ENCODE peak calls at places on chromosomes 7 and 10, in six cellular contexts. One of them, this sample, is unnamed.

GRCh38 chr7:36278767-36279171 is 110.9 kb upstream of the ANLN start:
- DNase-seq in B cell: no peak
- DNase-seq in CD4-positive, CD25-positive, alpha-beta regulatory T cell: no peak
- DNase-seq in T-helper 17 cell: no peak
- DNase-seq in prostate gland: peak; percentile 52
- DNase-seq in activated T-helper 2 cell treated with anti-CD3 and anti-CD28 coated beads, Interferon-gamma antibody, Interleukin-2, Interleukin-4, amounts not matched to agents 10 μg/mL and 5 μg/mL and 100 μg/mL, durations not matched to agents 14 hours and 24 hours and 36 hours: no peak
- DNase-seq in this sample: no peak

GRCh38 chr7:128886391-128887168 is 23.9 kb downstream of the ATP6V1F start:
- DNase-seq in prostate gland: no peak
- DNase-seq in B cell: no peak
- DNase-seq in activated T-helper 2 cell treated with anti-CD3 and anti-CD28 coated beads, Interferon-gamma antibody, Interleukin-2, Interleukin-4, amounts not matched to agents 10 μg/mL and 5 μg/mL and 100 μg/mL, durations not matched to agents 14 hours and 24 hours and 36 hours: no peak
- DNase-seq in CD4-positive, CD25-positive, alpha-beta regulatory T cell: no peak
- DNase-seq in T-helper 17 cell: no peak
- DNase-seq in this sample: no peak

GRCh38 chr7:44463169-44463808 is 27.2 kb downstream of the NUDCD3 start:
- DNase-seq in CD4-positive, CD25-positive, alpha-beta regulatory T cell: peak; percentile 12
- DNase-seq in prostate gland: no peak
- DNase-seq in T-helper 17 cell: no peak
- DNase-seq in B cell: no peak
- DNase-seq in activated T-helper 2 cell treated with anti-CD3 and anti-CD28 coated beads, Interferon-gamma antibody, Interleukin-2, Interleukin-4, amounts not matched to agents 10 μg/mL and 5 μg/mL and 100 μg/mL, durations not matched to agents 14 hours and 24 hours and 36 hours: no peak
- DNase-seq in this sample: no peak

GRCh38 chr10:47379901-47380300 is 4.2 kb downstream of the ZNF488 start:
- DNase-seq in CD4-positive, CD25-positive, alpha-beta regulatory T cell: no peak
- DNase-seq in T-helper 17 cell: no peak
- DNase-seq in activated T-helper 2 cell treated with anti-CD3 and anti-CD28 coated beads, Interferon-gamma antibody, Interleukin-2, Interleukin-4, amounts not matched to agents 10 μg/mL and 5 μg/mL and 100 μg/mL, durations not matched to agents 14 hours and 24 hours and 36 hours: no peak
- DNase-seq in prostate gland: no peak
- DNase-seq in B cell: no peak
- DNase-seq in this sample: no peak

GRCh38 chr7:39733881-39734571 is 110.7 kb downstream of the RALA start:
- DNase-seq in B cell: peak; percentile 62
- DNase-seq in prostate gland: no peak
- DNase-seq in CD4-positive, CD25-positive, alpha-beta regulatory T cell: no peak
- DNase-seq in activated T-helper 2 cell treated with anti-CD3 and anti-CD28 coated beads, Interferon-gamma antibody, Interleukin-2, Interleukin-4, amounts not matched to agents 10 μg/mL and 5 μg/mL and 100 μg/mL, durations not matched to agents 14 hours and 24 hours and 36 hours: no peak
- DNase-seq in T-helper 17 cell: no peak
- DNase-seq in this sample: peak; percentile 86

GRCh38 chr10:15370741-15371701 is at the start of gene FAM171A1:
- DNase-seq in activated T-helper 2 cell treated with anti-CD3 and anti-CD28 coated beads, Interferon-gamma antibody, Interleukin-2, Interleukin-4, amounts not matched to agents 10 μg/mL and 5 μg/mL and 100 μg/mL, durations not matched to agents 14 hours and 24 hours and 36 hours: peak; percentile 59
- DNase-seq in prostate gland: peak; percentile 59
- DNase-seq in T-helper 17 cell: peak; percentile 70
- DNase-seq in B cell: peak; percentile 54
- DNase-seq in CD4-positive, CD25-positive, alpha-beta regulatory T cell: peak; percentile 48
- DNase-seq in this sample: peak; percentile 28

GRCh38 chr10:86401588-86402282 is 35.1 kb upstream of the GRID1 start:
- DNase-seq in prostate gland: no peak
- DNase-seq in CD4-positive, CD25-positive, alpha-beta regulatory T cell: peak; percentile 20
- DNase-seq in B cell: peak; percentile 38
- DNase-seq in activated T-helper 2 cell treated with anti-CD3 and anti-CD28 coated beads, Interferon-gamma antibody, Interleukin-2, Interleukin-4, amounts not matched to agents 10 μg/mL and 5 μg/mL and 100 μg/mL, durations not matched to agents 14 hours and 24 hours and 36 hours: peak; percentile 24
- DNase-seq in T-helper 17 cell: no peak
- DNase-seq in this sample: no peak

GRCh38 chr10:129771024-129771423 is 193.1 kb downstream of the EBF3 start:
- DNase-seq in activated T-helper 2 cell treated with anti-CD3 and anti-CD28 coated beads, Interferon-gamma antibody, Interleukin-2, Interleukin-4, amounts not matched to agents 10 μg/mL and 5 μg/mL and 100 μg/mL, durations not matched to agents 14 hours and 24 hours and 36 hours: no peak
- DNase-seq in T-helper 17 cell: no peak
- DNase-seq in B cell: no peak
- DNase-seq in prostate gland: no peak
- DNase-seq in CD4-positive, CD25-positive, alpha-beta regulatory T cell: no peak
- DNase-seq in this sample: no peak

GRCh38 chr7:50667789-50668226 is 102.6 kb upstream of the DDC start:
- DNase-seq in activated T-helper 2 cell treated with anti-CD3 and anti-CD28 coated beads, Interferon-gamma antibody, Interleukin-2, Interleukin-4, amounts not matched to agents 10 μg/mL and 5 μg/mL and 100 μg/mL, durations not matched to agents 14 hours and 24 hours and 36 hours: no peak
- DNase-seq in B cell: no peak
- DNase-seq in CD4-positive, CD25-positive, alpha-beta regulatory T cell: no peak
- DNase-seq in prostate gland: no peak
- DNase-seq in T-helper 17 cell: no peak
- DNase-seq in this sample: no peak

GRCh38 chr10:31549936-31550335 is 230.9 kb downstream of the ZEB1 start:
- DNase-seq in T-helper 17 cell: no peak
- DNase-seq in B cell: no peak
- DNase-seq in CD4-positive, CD25-positive, alpha-beta regulatory T cell: no peak
- DNase-seq in activated T-helper 2 cell treated with anti-CD3 and anti-CD28 coated beads, Interferon-gamma antibody, Interleukin-2, Interleukin-4, amounts not matched to agents 10 μg/mL and 5 μg/mL and 100 μg/mL, durations not matched to agents 14 hours and 24 hours and 36 hours: no peak
- DNase-seq in prostate gland: no peak
- DNase-seq in this sample: no peak

GRCh38 chr7:5423272-5423843 is at the start of gene TNRC18:
- DNase-seq in CD4-positive, CD25-positive, alpha-beta regulatory T cell: no peak
- DNase-seq in T-helper 17 cell: no peak
- DNase-seq in activated T-helper 2 cell treated with anti-CD3 and anti-CD28 coated beads, Interferon-gamma antibody, Interleukin-2, Interleukin-4, amounts not matched to agents 10 μg/mL and 5 μg/mL and 100 μg/mL, durations not matched to agents 14 hours and 24 hours and 36 hours: no peak
- DNase-seq in prostate gland: peak; percentile 21
- DNase-seq in B cell: peak; percentile 44
- DNase-seq in this sample: no peak

GRCh38 chr7:2640858-2641257 is 9.1 kb downstream of the TTYH3 start:
- DNase-seq in B cell: no peak
- DNase-seq in T-helper 17 cell: no peak
- DNase-seq in activated T-helper 2 cell treated with anti-CD3 and anti-CD28 coated beads, Interferon-gamma antibody, Interleukin-2, Interleukin-4, amounts not matched to agents 10 μg/mL and 5 μg/mL and 100 μg/mL, durations not matched to agents 14 hours and 24 hours and 36 hours: no peak
- DNase-seq in prostate gland: no peak
- DNase-seq in CD4-positive, CD25-positive, alpha-beta regulatory T cell: no peak
- DNase-seq in this sample: peak; percentile 60

GRCh38 chr10:46301056-46301645 is 14.4 kb downstream of the ANTXRL start:
- DNase-seq in T-helper 17 cell: no peak
- DNase-seq in CD4-positive, CD25-positive, alpha-beta regulatory T cell: no peak
- DNase-seq in activated T-helper 2 cell treated with anti-CD3 and anti-CD28 coated beads, Interferon-gamma antibody, Interleukin-2, Interleukin-4, amounts not matched to agents 10 μg/mL and 5 μg/mL and 100 μg/mL, durations not matched to agents 14 hours and 24 hours and 36 hours: no peak
- DNase-seq in B cell: no peak
- DNase-seq in prostate gland: no peak
- DNase-seq in this sample: no peak

GRCh38 chr7:8035647-8036518 is 67.3 kb downstream of the GLCCI1 start:
- DNase-seq in prostate gland: no peak
- DNase-seq in T-helper 17 cell: no peak
- DNase-seq in activated T-helper 2 cell treated with anti-CD3 and anti-CD28 coated beads, Interferon-gamma antibody, Interleukin-2, Interleukin-4, amounts not matched to agents 10 μg/mL and 5 μg/mL and 100 μg/mL, durations not matched to agents 14 hours and 24 hours and 36 hours: no peak
- DNase-seq in B cell: peak; percentile 37
- DNase-seq in CD4-positive, CD25-positive, alpha-beta regulatory T cell: peak; percentile 43
- DNase-seq in this sample: peak; percentile 8

GRCh38 chr10:98528166-98528784 is 81.5 kb upstream of the HPS1 start:
- DNase-seq in B cell: no peak
- DNase-seq in T-helper 17 cell: no peak
- DNase-seq in CD4-positive, CD25-positive, alpha-beta regulatory T cell: no peak
- DNase-seq in prostate gland: no peak
- DNase-seq in activated T-helper 2 cell treated with anti-CD3 and anti-CD28 coated beads, Interferon-gamma antibody, Interleukin-2, Interleukin-4, amounts not matched to agents 10 μg/mL and 5 μg/mL and 100 μg/mL, durations not matched to agents 14 hours and 24 hours and 36 hours: no peak
- DNase-seq in this sample: peak; percentile 38

GRCh38 chr7:7051221-7051877 is 131.0 kb upstream of the C1GALT1 start:
- DNase-seq in T-helper 17 cell: no peak
- DNase-seq in activated T-helper 2 cell treated with anti-CD3 and anti-CD28 coated beads, Interferon-gamma antibody, Interleukin-2, Interleukin-4, amounts not matched to agents 10 μg/mL and 5 μg/mL and 100 μg/mL, durations not matched to agents 14 hours and 24 hours and 36 hours: no peak
- DNase-seq in prostate gland: no peak
- DNase-seq in CD4-positive, CD25-positive, alpha-beta regulatory T cell: no peak
- DNase-seq in B cell: peak; percentile 33
- DNase-seq in this sample: no peak

GRCh38 chr10:1416456-1417037 is 320.8 kb downstream of the ADARB2 start:
- DNase-seq in CD4-positive, CD25-positive, alpha-beta regulatory T cell: no peak
- DNase-seq in activated T-helper 2 cell treated with anti-CD3 and anti-CD28 coated beads, Interferon-gamma antibody, Interleukin-2, Interleukin-4, amounts not matched to agents 10 μg/mL and 5 μg/mL and 100 μg/mL, durations not matched to agents 14 hours and 24 hours and 36 hours: no peak
- DNase-seq in prostate gland: no peak
- DNase-seq in T-helper 17 cell: no peak
- DNase-seq in B cell: no peak
- DNase-seq in this sample: no peak

GRCh38 chr7:97639036-97639435 is 92.8 kb upstream of the TAC1 start:
- DNase-seq in T-helper 17 cell: no peak
- DNase-seq in CD4-positive, CD25-positive, alpha-beta regulatory T cell: no peak
- DNase-seq in activated T-helper 2 cell treated with anti-CD3 and anti-CD28 coated beads, Interferon-gamma antibody, Interleukin-2, Interleukin-4, amounts not matched to agents 10 μg/mL and 5 μg/mL and 100 μg/mL, durations not matched to agents 14 hours and 24 hours and 36 hours: no peak
- DNase-seq in B cell: no peak
- DNase-seq in prostate gland: no peak
- DNase-seq in this sample: peak; percentile 48

GRCh38 chr7:4730971-4731370 is 44.5 kb upstream of the AP5Z1 start:
- DNase-seq in B cell: no peak
- DNase-seq in prostate gland: no peak
- DNase-seq in CD4-positive, CD25-positive, alpha-beta regulatory T cell: no peak
- DNase-seq in T-helper 17 cell: no peak
- DNase-seq in activated T-helper 2 cell treated with anti-CD3 and anti-CD28 coated beads, Interferon-gamma antibody, Interleukin-2, Interleukin-4, amounts not matched to agents 10 μg/mL and 5 μg/mL and 100 μg/mL, durations not matched to agents 14 hours and 24 hours and 36 hours: no peak
- DNase-seq in this sample: no peak

GRCh38 chr10:71701733-71702132 is 17.8 kb downstream of the C10orf105 start:
- DNase-seq in activated T-helper 2 cell treated with anti-CD3 and anti-CD28 coated beads, Interferon-gamma antibody, Interleukin-2, Interleukin-4, amounts not matched to agents 10 μg/mL and 5 μg/mL and 100 μg/mL, durations not matched to agents 14 hours and 24 hours and 36 hours: no peak
- DNase-seq in T-helper 17 cell: no peak
- DNase-seq in CD4-positive, CD25-positive, alpha-beta regulatory T cell: no peak
- DNase-seq in prostate gland: no peak
- DNase-seq in B cell: no peak
- DNase-seq in this sample: no peak

GRCh38 chr7:138449580-138449979 is 10.5 kb upstream of the TRIM24 start:
- DNase-seq in prostate gland: no peak
- DNase-seq in T-helper 17 cell: peak; percentile 13
- DNase-seq in activated T-helper 2 cell treated with anti-CD3 and anti-CD28 coated beads, Interferon-gamma antibody, Interleukin-2, Interleukin-4, amounts not matched to agents 10 μg/mL and 5 μg/mL and 100 μg/mL, durations not matched to agents 14 hours and 24 hours and 36 hours: no peak
- DNase-seq in CD4-positive, CD25-positive, alpha-beta regulatory T cell: no peak
- DNase-seq in B cell: peak; percentile 31
- DNase-seq in this sample: no peak

GRCh38 chr7:64035388-64035787 is 9.8 kb upstream of the ZNF727 start:
- DNase-seq in activated T-helper 2 cell treated with anti-CD3 and anti-CD28 coated beads, Interferon-gamma antibody, Interleukin-2, Interleukin-4, amounts not matched to agents 10 μg/mL and 5 μg/mL and 100 μg/mL, durations not matched to agents 14 hours and 24 hours and 36 hours: no peak
- DNase-seq in CD4-positive, CD25-positive, alpha-beta regulatory T cell: no peak
- DNase-seq in B cell: no peak
- DNase-seq in prostate gland: no peak
- DNase-seq in T-helper 17 cell: no peak
- DNase-seq in this sample: no peak

GRCh38 chr7:157006829-157007469 is 3.5 kb downstream of the MNX1 start:
- DNase-seq in T-helper 17 cell: no peak
- DNase-seq in B cell: no peak
- DNase-seq in prostate gland: no peak
- DNase-seq in activated T-helper 2 cell treated with anti-CD3 and anti-CD28 coated beads, Interferon-gamma antibody, Interleukin-2, Interleukin-4, amounts not matched to agents 10 μg/mL and 5 μg/mL and 100 μg/mL, durations not matched to agents 14 hours and 24 hours and 36 hours: no peak
- DNase-seq in CD4-positive, CD25-positive, alpha-beta regulatory T cell: no peak
- DNase-seq in this sample: no peak

GRCh38 chr10:100999742-101000601 is at the start of gene LZTS2:
- DNase-seq in T-helper 17 cell: no peak
- DNase-seq in prostate gland: peak; percentile 70
- DNase-seq in B cell: peak; percentile 26
- DNase-seq in activated T-helper 2 cell treated with anti-CD3 and anti-CD28 coated beads, Interferon-gamma antibody, Interleukin-2, Interleukin-4, amounts not matched to agents 10 μg/mL and 5 μg/mL and 100 μg/mL, durations not matched to agents 14 hours and 24 hours and 36 hours: no peak
- DNase-seq in CD4-positive, CD25-positive, alpha-beta regulatory T cell: no peak
- DNase-seq in this sample: peak; percentile 26

GRCh38 chr7:9106747-9107146 is 673.3 kb downstream of the NXPH1 start:
- DNase-seq in activated T-helper 2 cell treated with anti-CD3 and anti-CD28 coated beads, Interferon-gamma antibody, Interleukin-2, Interleukin-4, amounts not matched to agents 10 μg/mL and 5 μg/mL and 100 μg/mL, durations not matched to agents 14 hours and 24 hours and 36 hours: no peak
- DNase-seq in B cell: no peak
- DNase-seq in prostate gland: no peak
- DNase-seq in T-helper 17 cell: no peak
- DNase-seq in CD4-positive, CD25-positive, alpha-beta regulatory T cell: no peak
- DNase-seq in this sample: no peak

GRCh38 chr7:37031571-37032257 is 307.4 kb upstream of the AOAH start:
- DNase-seq in T-helper 17 cell: no peak
- DNase-seq in B cell: no peak
- DNase-seq in activated T-helper 2 cell treated with anti-CD3 and anti-CD28 coated beads, Interferon-gamma antibody, Interleukin-2, Interleukin-4, amounts not matched to agents 10 μg/mL and 5 μg/mL and 100 μg/mL, durations not matched to agents 14 hours and 24 hours and 36 hours: no peak
- DNase-seq in prostate gland: peak; percentile 88
- DNase-seq in CD4-positive, CD25-positive, alpha-beta regulatory T cell: no peak
- DNase-seq in this sample: peak; percentile 100

GRCh38 chr10:74384615-74385213 is 233.7 kb downstream of the ADK start:
- DNase-seq in CD4-positive, CD25-positive, alpha-beta regulatory T cell: no peak
- DNase-seq in activated T-helper 2 cell treated with anti-CD3 and anti-CD28 coated beads, Interferon-gamma antibody, Interleukin-2, Interleukin-4, amounts not matched to agents 10 μg/mL and 5 μg/mL and 100 μg/mL, durations not matched to agents 14 hours and 24 hours and 36 hours: no peak
- DNase-seq in prostate gland: no peak
- DNase-seq in T-helper 17 cell: no peak
- DNase-seq in B cell: no peak
- DNase-seq in this sample: no peak

GRCh38 chr10:93384006-93384405 is 98.1 kb downstream of the MYOF start:
- DNase-seq in prostate gland: peak; percentile 38
- DNase-seq in CD4-positive, CD25-positive, alpha-beta regulatory T cell: no peak
- DNase-seq in T-helper 17 cell: no peak
- DNase-seq in activated T-helper 2 cell treated with anti-CD3 and anti-CD28 coated beads, Interferon-gamma antibody, Interleukin-2, Interleukin-4, amounts not matched to agents 10 μg/mL and 5 μg/mL and 100 μg/mL, durations not matched to agents 14 hours and 24 hours and 36 hours: no peak
- DNase-seq in B cell: no peak
- DNase-seq in this sample: peak; percentile 95

GRCh38 chr10:52883996-52884871 is 111.7 kb upstream of the MBL2 start:
- DNase-seq in CD4-positive, CD25-positive, alpha-beta regulatory T cell: no peak
- DNase-seq in T-helper 17 cell: no peak
- DNase-seq in B cell: peak; percentile 30
- DNase-seq in prostate gland: peak; percentile 42
- DNase-seq in activated T-helper 2 cell treated with anti-CD3 and anti-CD28 coated beads, Interferon-gamma antibody, Interleukin-2, Interleukin-4, amounts not matched to agents 10 μg/mL and 5 μg/mL and 100 μg/mL, durations not matched to agents 14 hours and 24 hours and 36 hours: no peak
- DNase-seq in this sample: peak; percentile 60

GRCh38 chr10:118465300-118465874 is 123.3 kb upstream of the FAM204A start:
- DNase-seq in B cell: no peak
- DNase-seq in T-helper 17 cell: no peak
- DNase-seq in prostate gland: no peak
- DNase-seq in CD4-positive, CD25-positive, alpha-beta regulatory T cell: no peak
- DNase-seq in activated T-helper 2 cell treated with anti-CD3 and anti-CD28 coated beads, Interferon-gamma antibody, Interleukin-2, Interleukin-4, amounts not matched to agents 10 μg/mL and 5 μg/mL and 100 μg/mL, durations not matched to agents 14 hours and 24 hours and 36 hours: no peak
- DNase-seq in this sample: no peak

GRCh38 chr7:111006691-111007090 is 84.2 kb upstream of the LRRN3 start:
- DNase-seq in CD4-positive, CD25-positive, alpha-beta regulatory T cell: no peak
- DNase-seq in activated T-helper 2 cell treated with anti-CD3 and anti-CD28 coated beads, Interferon-gamma antibody, Interleukin-2, Interleukin-4, amounts not matched to agents 10 μg/mL and 5 μg/mL and 100 μg/mL, durations not matched to agents 14 hours and 24 hours and 36 hours: no peak
- DNase-seq in prostate gland: no peak
- DNase-seq in B cell: no peak
- DNase-seq in T-helper 17 cell: no peak
- DNase-seq in this sample: no peak

GRCh38 chr7:76278540-76278939 is 23.9 kb upstream of the HSPB1 start:
- DNase-seq in B cell: no peak
- DNase-seq in prostate gland: no peak
- DNase-seq in activated T-helper 2 cell treated with anti-CD3 and anti-CD28 coated beads, Interferon-gamma antibody, Interleukin-2, Interleukin-4, amounts not matched to agents 10 μg/mL and 5 μg/mL and 100 μg/mL, durations not matched to agents 14 hours and 24 hours and 36 hours: no peak
- DNase-seq in CD4-positive, CD25-positive, alpha-beta regulatory T cell: no peak
- DNase-seq in T-helper 17 cell: no peak
- DNase-seq in this sample: peak; percentile 55

GRCh38 chr10:43299579-43299978 is 32.7 kb upstream of the RASGEF1A start:
- DNase-seq in CD4-positive, CD25-positive, alpha-beta regulatory T cell: peak; percentile 63
- DNase-seq in activated T-helper 2 cell treated with anti-CD3 and anti-CD28 coated beads, Interferon-gamma antibody, Interleukin-2, Interleukin-4, amounts not matched to agents 10 μg/mL and 5 μg/mL and 100 μg/mL, durations not matched to agents 14 hours and 24 hours and 36 hours: peak; percentile 54
- DNase-seq in T-helper 17 cell: peak; percentile 29
- DNase-seq in prostate gland: no peak
- DNase-seq in B cell: no peak
- DNase-seq in this sample: no peak

GRCh38 chr7:832292-832967 is at the start of gene SUN1:
- DNase-seq in prostate gland: no peak
- DNase-seq in CD4-positive, CD25-positive, alpha-beta regulatory T cell: peak; percentile 59
- DNase-seq in activated T-helper 2 cell treated with anti-CD3 and anti-CD28 coated beads, Interferon-gamma antibody, Interleukin-2, Interleukin-4, amounts not matched to agents 10 μg/mL and 5 μg/mL and 100 μg/mL, durations not matched to agents 14 hours and 24 hours and 36 hours: peak; percentile 43
- DNase-seq in B cell: peak; percentile 38
- DNase-seq in T-helper 17 cell: peak; percentile 36
- DNase-seq in this sample: peak; percentile 89